ENCODE peak calls at places on chromosome 16, in four cellular contexts. Q is fibroblast of lung; O is heart left ventricle; P is CD4-positive, alpha-beta T cell. K is an unnamed sample.
A peak's percentile ranks its signal among the peaks of the same experiment; 100 is the strongest.

GRCh38 chr16:2064368-2064945 is 16.7 kb downstream of the TSC2 start:
- DNase-seq in Q (no peak), O (no peak), P (no peak), K (no peak)

GRCh38 chr16:1124795-1125194 is 28.1 kb upstream of the CACNA1H start:
- DNase-seq in Q (no peak), O (no peak), P (no peak), K (no peak)

GRCh38 chr16:69329369-69330285 is 761 bp downstream of the PDF start:
- DNase-seq in Q (peak; percentile 26), O (no peak), P (no peak), K (peak; percentile 62)

GRCh38 chr16:49625311-49626035 is 230.4 kb downstream of the ZNF423 start:
- DNase-seq in Q (no peak), O (no peak), P (no peak), K (no peak)

GRCh38 chr16:19517424-19518089 is 4.3 kb downstream of the GDE1 start:
- DNase-seq in Q (peak; percentile 42), O (no peak), P (no peak), K (no peak)

GRCh38 chr16:23182675-23183485 is at the start of gene SCNN1G:
- DNase-seq in Q (peak; percentile 5), O (peak; percentile 64), P (no peak), K (peak; percentile 24)

GRCh38 chr16:81005644-81006471 is 827 bp downstream of the CMC2 start:
- DNase-seq in Q (no peak), O (no peak), P (no peak), K (peak; percentile 86)

GRCh38 chr16:67399218-67399733 is 6.0 kb upstream of the TPPP3 start:
- DNase-seq in Q (peak; percentile 32), O (peak; percentile 82), P (no peak), K (peak; percentile 58)

GRCh38 chr16:51430716-51431369 is 279.8 kb upstream of the SALL1 start:
- DNase-seq in Q (no peak), O (no peak), P (no peak), K (no peak)

GRCh38 chr16:3902731-3903130 is 22.2 kb upstream of the CREBBP start:
- DNase-seq in Q (no peak), O (no peak), P (no peak), K (no peak)

GRCh38 chr16:79658301-79659001 is 57.9 kb upstream of the MAF start:
- DNase-seq in Q (peak; percentile 94), O (no peak), P (no peak), K (no peak)

GRCh38 chr16:87464691-87465300 is 28.0 kb downstream of the ZCCHC14 start:
- DNase-seq in Q (peak; percentile 92), O (peak; percentile 82), P (no peak), K (peak; percentile 77)

GRCh38 chr16:25888873-25889272 is 197.1 kb downstream of the HS3ST4 start:
- DNase-seq in Q (no peak), O (no peak), P (no peak), K (no peak)

GRCh38 chr16:76265434-76266045 is 11.7 kb upstream of the CNTNAP4 start:
- DNase-seq in Q (peak; percentile 0), O (no peak), P (no peak), K (peak; percentile 22)

GRCh38 chr16:49855822-49856740 is at the start of gene ZNF423:
- DNase-seq in Q (no peak), O (no peak), P (no peak), K (peak; percentile 39)

GRCh38 chr16:12057276-12057675 is 80.7 kb downstream of the SNX29 start:
- DNase-seq in Q (peak; percentile 22), O (no peak), P (no peak), K (no peak)

GRCh38 chr16:49876716-49877129 is 20.8 kb upstream of the ZNF423 start:
- DNase-seq in Q (no peak), O (peak; percentile 89), P (no peak), K (peak; percentile 85)

GRCh38 chr16:87056083-87056482 is 261.1 kb downstream of the C16orf95 start:
- DNase-seq in Q (peak; percentile 59), O (no peak), P (no peak), K (no peak)

GRCh38 chr16:26175944-26176343 is 484.2 kb downstream of the HS3ST4 start:
- DNase-seq in Q (no peak), O (no peak), P (no peak), K (no peak)

GRCh38 chr16:1786242-1787055 is 3.7 kb downstream of the NUBP2 start:
- DNase-seq in Q (no peak), O (peak; percentile 67), P (no peak), K (no peak)

GRCh38 chr16:66619534-66620418 is 15.3 kb downstream of the CMTM3 start:
- DNase-seq in Q (peak; percentile 86), O (no peak), P (no peak), K (no peak)

GRCh38 chr16:89418352-89418751 is 72.0 kb downstream of the ANKRD11 start:
- DNase-seq in Q (no peak), O (no peak), P (no peak), K (no peak)

GRCh38 chr16:53695070-53695469 is 8.6 kb downstream of the RPGRIP1L start:
- DNase-seq in Q (peak; percentile 94), O (no peak), P (no peak), K (no peak)

GRCh38 chr16:89906141-89907025 is 12.3 kb upstream of the MC1R start:
- DNase-seq in Q (no peak), O (no peak), P (no peak), K (no peak)

DNA sequence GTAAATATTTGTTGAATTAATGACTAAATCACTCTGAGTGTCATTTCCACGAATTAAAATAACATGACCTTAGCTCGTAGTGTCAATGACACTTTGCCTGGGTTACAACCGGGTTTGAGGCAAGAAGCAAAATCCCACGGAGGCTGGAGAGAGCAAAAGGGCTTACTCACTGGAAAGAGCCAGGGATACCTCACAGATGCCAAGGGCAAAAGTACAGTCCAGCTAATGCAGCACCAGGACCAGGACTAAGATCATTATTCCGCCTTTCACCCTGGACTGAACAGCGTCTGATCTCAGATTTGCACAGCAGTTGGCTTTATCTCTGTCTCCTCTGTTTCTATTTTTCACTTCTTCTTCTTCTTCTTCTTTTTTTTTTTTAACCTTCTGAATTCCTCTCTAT is 175.5 kb downstream of the SHISA9 start:
- DNase-seq in Q (no peak), O (no peak), P (no peak), K (no peak)
- H3K27ac ChIP-seq in Q (no peak overlapping the region), O (no peak overlapping the region), P (no peak overlapping the region), K (no peak overlapping the region)

DNA sequence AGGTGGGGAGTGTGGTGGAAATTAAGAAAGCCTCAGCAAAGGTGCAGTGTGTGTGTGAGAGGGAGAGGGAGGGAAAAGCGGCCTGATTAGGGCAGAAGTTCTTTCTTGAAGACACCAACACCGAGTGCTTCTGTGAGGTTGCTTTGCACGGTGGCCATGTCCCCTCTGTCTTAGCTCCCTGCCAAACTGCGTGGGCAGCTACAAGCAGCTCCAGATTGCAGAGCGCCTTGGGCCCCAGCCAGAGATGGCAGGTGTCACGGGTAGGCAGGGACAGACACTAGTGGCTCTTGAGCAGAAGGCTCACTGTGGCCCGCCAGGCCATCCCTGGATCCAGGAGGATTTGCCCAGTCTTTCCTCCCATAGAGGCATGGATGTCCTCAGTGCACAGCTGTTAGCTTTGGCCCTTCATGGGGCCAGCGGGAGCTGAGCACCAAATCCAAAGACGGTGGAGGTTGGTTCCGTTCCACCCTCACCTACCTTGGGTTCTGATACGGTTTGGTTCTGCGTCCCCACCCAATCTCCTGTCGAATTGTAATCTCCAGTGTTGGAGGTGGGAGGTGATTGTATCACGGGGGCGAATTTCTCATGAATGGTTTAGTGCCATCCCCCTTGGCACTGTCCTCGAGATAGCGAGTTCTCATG is 21.4 kb downstream of the KIAA0513 start:
- DNase-seq in Q (no peak), O (no peak), P (no peak), K (no peak)
- H3K27ac ChIP-seq in Q (no peak overlapping the region), O (no peak overlapping the region), P (no peak overlapping the region), K (no peak overlapping the region)

GRCh38 chr16:14485811-14486519 is 144.1 kb downstream of the PARN start:
- DNase-seq in Q (no peak), O (no peak), P (no peak), K (no peak)
- H3K27ac ChIP-seq in Q (peak overlapping the region; percentile 46), O (peak overlapping the region; percentile 73), P (no peak overlapping the region), K (peak overlapping the region; percentile 70)

DNA sequence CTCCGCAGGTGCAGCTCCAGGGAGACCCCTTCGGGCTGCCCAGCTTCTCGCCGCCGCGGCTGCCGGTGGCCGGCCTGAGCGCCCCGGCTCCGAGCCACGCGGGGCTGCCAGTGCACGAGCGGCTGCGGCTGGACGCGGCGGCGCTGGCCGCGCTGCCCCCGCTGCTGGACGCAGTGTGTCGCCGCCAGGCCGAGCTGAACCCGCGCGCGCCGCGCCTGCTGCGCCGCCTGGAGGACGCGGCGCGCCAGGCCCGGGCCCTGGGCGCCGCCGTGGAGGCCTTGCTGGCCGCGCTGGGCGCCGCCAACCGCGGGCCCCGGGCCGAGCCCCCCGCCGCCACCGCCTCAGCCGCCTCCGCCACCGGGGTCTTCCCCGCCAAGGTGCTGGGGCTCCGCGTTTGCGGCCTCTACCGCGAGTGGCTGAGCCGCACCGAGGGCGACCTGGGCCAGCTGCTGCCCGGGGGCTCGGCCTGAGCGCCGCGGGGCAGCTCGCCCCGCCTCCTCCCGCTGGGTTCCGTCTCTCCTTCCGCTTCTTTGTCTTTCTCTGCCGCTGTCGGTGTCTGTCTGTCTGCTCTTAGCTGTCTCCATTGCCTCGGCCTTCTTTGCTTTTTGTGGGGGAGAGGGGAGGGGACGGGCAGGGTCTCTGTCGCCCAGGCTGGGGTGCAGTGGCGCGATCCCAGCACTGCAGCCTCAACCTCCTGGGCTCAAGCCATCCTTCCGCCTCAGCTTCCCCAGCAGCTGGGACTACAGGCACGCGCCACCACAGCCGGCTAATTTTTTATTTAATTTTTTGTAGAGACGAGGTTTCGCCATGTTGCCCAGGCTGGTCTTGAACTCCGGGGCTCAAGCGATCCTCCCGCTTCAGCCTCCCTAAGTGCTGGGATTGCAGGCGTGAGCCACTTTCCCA is 5.9 kb downstream of the CTF1 start:
- DNase-seq in Q (peak; percentile 64), O (peak; percentile 92), P (peak; percentile 25), K (peak; percentile 78)
- H3K27ac ChIP-seq in Q (peak overlapping the region; percentile 65), O (peak overlapping the region; percentile 92), P (peak overlapping the region; percentile 81), K (peak overlapping the region; percentile 74)

GRCh38 chr16:10776280-10776679 is 32.6 kb downstream of the NUBP1 start:
- DNase-seq in Q (no peak), O (no peak), P (no peak), K (no peak)
- H3K27ac ChIP-seq in Q (no peak overlapping the region), O (no peak overlapping the region), P (no peak overlapping the region), K (no peak overlapping the region)

DNA sequence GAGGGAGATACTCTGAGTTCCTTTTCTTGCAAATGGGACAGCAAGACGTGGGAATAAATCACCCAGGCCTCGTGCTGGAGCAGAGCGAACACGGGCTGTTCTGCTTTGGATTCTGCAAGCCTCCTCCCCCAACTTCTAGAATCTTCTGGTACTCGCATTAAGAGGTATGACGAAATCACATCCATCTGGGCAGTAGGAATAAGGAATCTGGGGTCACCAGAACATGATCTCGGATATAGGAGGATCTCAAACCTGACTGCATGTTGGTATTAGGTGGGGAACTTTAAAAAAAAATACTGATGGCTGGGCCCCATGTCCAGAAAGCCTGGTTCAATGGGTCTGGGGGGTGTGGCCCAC is 49.8 kb upstream of the USP7 start:
- DNase-seq in Q (no peak), O (no peak), P (no peak), K (no peak)
- H3K27ac ChIP-seq in Q (no peak overlapping the region), O (no peak overlapping the region), P (no peak overlapping the region), K (no peak overlapping the region)

K was measured in body of pancreas.